ENCODE peak calls at places on chromosome 22, in four cellular contexts. M, A, H and I are unnamed samples.

GRCh38 chr22:50548046-50548912 is 2.6 kb downstream of the KLHDC7B start:
- DNase-seq in A (peak; percentile 41), M (peak; percentile 69), H (no peak), I (no peak)

GRCh38 chr22:50114221-50114981 is 24.6 kb downstream of the MOV10L1 start:
- DNase-seq in A (no peak), M (no peak), H (no peak), I (no peak)

GRCh38 chr22:39311592-39312400 is 7.6 kb downstream of the RPL3 start:
- DNase-seq in H (no peak), M (no peak), A (no peak), I (no peak)

GRCh38 chr22:28978158-28978557 is 83.5 kb downstream of the C22orf31 start:
- DNase-seq in A (no peak), M (no peak), H (no peak), I (no peak)

GRCh38 chr22:26330971-26331625 is 98.0 kb upstream of the ASPHD2 start:
- DNase-seq in A (peak; percentile 68), H (peak; percentile 10), M (peak; percentile 46), I (no peak)

GRCh38 chr22:16699336-16699735 is 106.7 kb upstream of the CCT8L2 start:
- DNase-seq in H (no peak), A (no peak), M (no peak), I (no peak)

GRCh38 chr22:27110985-27111451 is 453.6 kb downstream of the MIAT start:
- DNase-seq in A (no peak), M (no peak), H (no peak), I (no peak)

GRCh38 chr22:48944756-48945620 is 882.7 kb downstream of the BRD1 start:
- DNase-seq in H (no peak), A (no peak), M (no peak), I (no peak)

GRCh38 chr22:38959574-38959973 is 2.2 kb downstream of the APOBEC3A start:
- DNase-seq in M (no peak), A (no peak), H (no peak), I (no peak)

GRCh38 chr22:30870451-30871345 is 97.9 kb downstream of the MORC2 start:
- DNase-seq in M (no peak), H (no peak), A (no peak), I (no peak)

GRCh38 chr22:27032121-27032761 is 374.9 kb downstream of the MIAT start:
- DNase-seq in H (no peak), A (no peak), M (no peak), I (no peak)

GRCh38 chr22:37303821-37304274 is 21.5 kb downstream of the CYTH4 start:
- DNase-seq in M (no peak), A (no peak), H (no peak), I (no peak)

GRCh38 chr22:28369849-28370248 is 309.8 kb downstream of the TTC28 start:
- DNase-seq in M (no peak), A (no peak), H (no peak), I (no peak)